ENCODE peak calls at places on chromosome 22, in seven cellular contexts. H, Y, S, I, M, T and Z are unnamed samples.

GRCh38 chr22:37739000-37739399 is 42.2 kb downstream of the TRIOBP start:
- DNase-seq in T (no peak), S (no peak), M (no peak), Y (no peak), I (no peak), H (no peak), Z (no peak)

GRCh38 chr22:45462034-45462655 is 40.5 kb upstream of the FBLN1 start:
- DNase-seq in H (no peak), I (no peak), S (no peak), M (peak; percentile 58), T (no peak), Y (peak; percentile 21), Z (no peak)

GRCh38 chr22:17064498-17065100 is 20.2 kb upstream of the IL17RA start:
- DNase-seq in M (no peak), S (no peak), H (no peak), T (no peak), I (peak; percentile 24), Y (no peak), Z (no peak)

GRCh38 chr22:39233736-39234120 is 11.1 kb downstream of the PDGFB start:
- DNase-seq in M (no peak), S (no peak), H (no peak), Y (no peak), I (no peak), T (no peak), Z (no peak)

GRCh38 chr22:39913886-39914285 is 13.0 kb downstream of the GRAP2 start:
- DNase-seq in T (no peak), Y (no peak), I (no peak), M (no peak), H (peak; percentile 21), S (no peak), Z (no peak)

GRCh38 chr22:43273902-43274484 is 69.2 kb downstream of the SCUBE1 start:
- DNase-seq in Y (peak; percentile 63), H (peak; percentile 78), T (peak; percentile 13), M (peak; percentile 47), I (peak; percentile 69), S (peak; percentile 47), Z (peak; percentile 67)

GRCh38 chr22:44196731-44197131 is 16.0 kb downstream of the PARVG start:
- DNase-seq in H (no peak), Y (no peak), I (no peak), T (no peak), S (no peak), M (no peak), Z (no peak)

GRCh38 chr22:39309881-39310714 is 9.3 kb downstream of the RPL3 start:
- DNase-seq in H (no peak), M (no peak), S (no peak), I (peak; percentile 66), Y (no peak), T (no peak), Z (no peak)

GRCh38 chr22:44926491-44927415 is 83.1 kb downstream of the PHF21B start:
- DNase-seq in I (no peak), S (no peak), Y (no peak), M (no peak), H (no peak), T (no peak), Z (no peak)

GRCh38 chr22:41021039-41021654 is 70.0 kb downstream of the RBX1 start:
- DNase-seq in Y (no peak), I (peak; percentile 59), S (no peak), M (no peak), T (no peak), H (no peak), Z (peak; percentile 24)

GRCh38 chr22:41021655-41022454 is 70.5 kb upstream of the EP300 start:
- DNase-seq in H (peak; percentile 68), S (peak; percentile 41), I (peak; percentile 84), Y (peak; percentile 79), T (no peak), M (peak; percentile 36), Z (peak; percentile 64)

GRCh38 chr22:41022470-41023298 is 69.7 kb upstream of the EP300 start:
- DNase-seq in I (peak; percentile 92), H (peak; percentile 87), Y (peak; percentile 86), T (peak; percentile 24), S (peak; percentile 69), M (peak; percentile 79), Z (peak; percentile 82)

GRCh38 chr22:41028841-41029240 is 63.6 kb upstream of the EP300 start:
- DNase-seq in T (no peak), M (peak; percentile 64), Y (no peak), H (no peak), S (no peak), I (no peak), Z (no peak)

GRCh38 chr22:41023299-41023623 is 69.1 kb upstream of the EP300 start:
- DNase-seq in I (no peak), H (no peak), T (no peak), M (no peak), S (no peak), Y (no peak), Z (no peak)
- TF ChIP-seq JUND in I (no peak), H (no peak), T (no peak), M (no peak), S (no peak), Y (no peak), Z (no peak)

DNA sequence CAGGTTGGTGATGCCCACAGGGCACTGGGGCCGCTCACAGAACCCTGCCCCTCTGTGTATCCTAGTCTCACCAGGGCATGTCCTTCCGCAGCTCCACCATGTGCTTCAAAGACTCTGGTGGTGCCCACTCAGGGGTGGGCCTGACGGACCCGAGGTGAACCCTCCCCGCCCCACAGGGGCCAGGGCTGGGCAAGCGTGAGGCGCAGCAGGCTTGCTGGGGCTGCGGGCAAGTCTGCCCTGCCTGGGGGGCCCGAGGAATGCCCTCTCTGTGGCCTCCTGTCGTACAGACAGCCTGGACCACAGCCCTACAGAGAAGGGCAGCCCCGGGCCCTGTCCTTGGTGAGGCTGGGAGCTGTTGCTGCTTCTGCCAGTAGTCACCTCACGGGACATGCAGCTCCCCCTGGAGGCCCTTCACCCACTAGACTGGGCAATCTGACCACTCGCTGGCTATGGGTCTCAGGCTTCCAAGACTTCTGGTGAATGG is 40.2 kb downstream of the TBX1 start:
- DNase-seq in T (no peak), I (no peak), S (no peak), H (peak; percentile 61), Y (peak; percentile 76), M (peak; percentile 34), Z (peak; percentile 48)
- TF ChIP-seq JUND in T (no peak), I (no peak), S (no peak), H (no peak), Y (no peak), M (no peak), Z (no peak)

GRCh38 chr22:24217384-24217783 is 27.5 kb downstream of the GGT5 start:
- DNase-seq in I (no peak), S (no peak), Y (no peak), M (no peak), T (no peak), H (no peak), Z (no peak)
- TF ChIP-seq JUND in I (no peak), S (no peak), Y (no peak), M (no peak), T (no peak), H (no peak), Z (no peak)

GRCh38 chr22:23394525-23395326 is 185.4 kb downstream of the IGLL1 start:
- DNase-seq in H (no peak), T (no peak), Y (no peak), M (no peak), S (no peak), I (no peak), Z (no peak)
- TF ChIP-seq JUND in H (no peak), T (no peak), Y (no peak), M (no peak), S (no peak), I (no peak), Z (no peak)

GRCh38 chr22:49930596-49931412 is 12.4 kb downstream of the CRELD2 start:
- DNase-seq in M (peak; percentile 81), T (peak; percentile 78), I (no peak), Y (no peak), S (peak; percentile 78), H (peak; percentile 74), Z (peak; percentile 94)
- TF ChIP-seq JUND in M (no peak), T (no peak), I (no peak), Y (no peak), S (no peak), H (no peak), Z (no peak)

GRCh38 chr22:46655861-46656608 is 35.8 kb downstream of the GRAMD4 start:
- DNase-seq in M (no peak), T (no peak), S (no peak), H (no peak), I (no peak), Y (no peak), Z (no peak)
- TF ChIP-seq JUND in M (no peak), T (no peak), S (no peak), H (no peak), I (no peak), Y (no peak), Z (no peak)